ENCODE peak calls at places on chromosomes 12 and 14, in six cellular contexts. J is CD14-positive monocyte; C is sigmoid colon; N is HT1080; P is brain microvascular endothelial cell; B is activated CD4-positive, alpha-beta memory T cell treated with anti-CD3 and anti-CD28 coated beads for 36 hours. K is an unnamed sample.

GRCh38 chr12:115964214-115964613 is 313.3 kb downstream of the MED13L start:
- DNase-seq in J (no peak), C (no peak), N (no peak), P (no peak), B (no peak), K (no peak)

GRCh38 chr14:51473808-51474207 is 177.9 kb upstream of the FRMD6 start:
- DNase-seq in J (no peak), C (no peak), N (no peak), P (peak), B (no peak), K (no peak)

GRCh38 chr12:107238276-107238675 is 144.9 kb upstream of the CRY1 start:
- DNase-seq in J (no peak), C (no peak), N (peak), P (peak), B (no peak), K (no peak)

GRCh38 chr14:77051101-77051500 is 22.6 kb upstream of the IRF2BPL start:
- DNase-seq in J (no peak), C (peak), N (no peak), P (no peak), B (no peak), K (no peak)

GRCh38 chr14:91946313-91947195 is 940 bp downstream of the FBLN5 start:
- DNase-seq in J (no peak), C (no peak), N (no peak), P (no peak), B (no peak), K (no peak)

GRCh38 chr12:39958377-39958776 is 147.5 kb downstream of the SLC2A13 start:
- DNase-seq in J (no peak), C (no peak), N (no peak), P (no peak), B (no peak), K (no peak)

GRCh38 chr12:111066744-111067437 is 146.5 kb upstream of the MYL2 start:
- DNase-seq in J (peak), C (no peak), N (peak), P (no peak), B (no peak), K (peak)

GRCh38 chr12:65619018-65619417 is 205.3 kb upstream of the HMGA2 start:
- DNase-seq in J (no peak), C (no peak), N (no peak), P (no peak), B (no peak), K (no peak)

GRCh38 chr12:26523708-26524150 is 309.3 kb downstream of the ITPR2 start:
- DNase-seq in J (peak), C (peak), N (no peak), P (peak), B (no peak), K (no peak)

GRCh38 chr12:117365072-117365616 is 3.7 kb upstream of the NOS1 start:
- DNase-seq in J (no peak), C (no peak), N (no peak), P (no peak), B (no peak), K (no peak)

GRCh38 chr12:90823859-90824258 is 131.1 kb downstream of the CCER1 start:
- DNase-seq in J (no peak), C (no peak), N (no peak), P (no peak), B (no peak), K (no peak)

GRCh38 chr12:29599397-29599796 is 101.9 kb upstream of the OVCH1 start:
- DNase-seq in J (no peak), C (no peak), N (no peak), P (peak), B (no peak), K (no peak)

GRCh38 chr12:59654061-59654460 is 58.2 kb downstream of the SLC16A7 start:
- DNase-seq in J (no peak), C (no peak), N (no peak), P (no peak), B (no peak), K (no peak)

K was measured in T-helper 1 cell.